ENCODE peak calls at places on chromosomes 7 and 10, in six cellular contexts. N, T, J, K, P and L are unnamed samples.

GRCh38 chr10:50470345-50470744 is 153.4 kb downstream of the SGMS1 start:
- DNase-seq in T (no peak), J (no peak), K (no peak), P (no peak), N (no peak), L (no peak)

GRCh38 chr10:109374215-109374614 is 549.1 kb downstream of the XPNPEP1 start:
- DNase-seq in T (no peak), J (no peak), K (peak), N (no peak), P (no peak), L (peak)

GRCh38 chr7:70133291-70133690 is 535.0 kb downstream of the AUTS2 start:
- DNase-seq in J (no peak), T (no peak), K (no peak), N (peak), P (no peak), L (no peak)

GRCh38 chr7:130899638-130900401 is 165.8 kb upstream of the KLF14 start:
- DNase-seq in T (no peak), P (no peak), J (peak), K (no peak), N (no peak), L (no peak)

GRCh38 chr7:36860679-36861078 is 136.4 kb upstream of the AOAH start:
- DNase-seq in N (no peak), J (no peak), T (no peak), K (no peak), P (no peak), L (no peak)

GRCh38 chr7:122692769-122693309 is 6.1 kb downstream of the RNF133 start:
- DNase-seq in K (no peak), T (no peak), P (no peak), J (no peak), N (no peak), L (no peak)

GRCh38 chr7:140360697-140361229 is 37.6 kb downstream of the SLC37A3 start:
- DNase-seq in J (no peak), T (no peak), K (no peak), P (no peak), N (no peak), L (no peak)

GRCh38 chr10:78069151-78069550 is 35.5 kb downstream of the RPS24 start:
- DNase-seq in J (no peak), N (no peak), T (no peak), K (no peak), P (no peak), L (no peak)

GRCh38 chr10:52318822-52319464 is 4.9 kb downstream of the DKK1 start:
- DNase-seq in J (no peak), P (no peak), N (no peak), T (no peak), K (peak), L (peak)
- H3K27ac ChIP-seq in J (no peak), P (no peak), N (no peak), T (no peak), K (peak), L (peak)

GRCh38 chr10:96720422-96721206 is at the start of gene PIK3AP1:
- DNase-seq in N (peak), T (peak), K (no peak), P (peak), J (peak), L (no peak)

GRCh38 chr10:96716396-96716795 is 3.9 kb downstream of the PIK3AP1 start:
- DNase-seq in K (no peak), T (no peak), J (no peak), N (no peak), P (no peak), L (no peak)

GRCh38 chr10:96719850-96720421 is 378 bp downstream of the PIK3AP1 start:
- DNase-seq in T (peak), P (peak), K (no peak), J (peak), N (peak), L (no peak)

GRCh38 chr10:96719205-96719604 is 1.1 kb downstream of the PIK3AP1 start:
- DNase-seq in N (no peak), P (no peak), J (no peak), T (no peak), K (no peak), L (no peak)

DNA sequence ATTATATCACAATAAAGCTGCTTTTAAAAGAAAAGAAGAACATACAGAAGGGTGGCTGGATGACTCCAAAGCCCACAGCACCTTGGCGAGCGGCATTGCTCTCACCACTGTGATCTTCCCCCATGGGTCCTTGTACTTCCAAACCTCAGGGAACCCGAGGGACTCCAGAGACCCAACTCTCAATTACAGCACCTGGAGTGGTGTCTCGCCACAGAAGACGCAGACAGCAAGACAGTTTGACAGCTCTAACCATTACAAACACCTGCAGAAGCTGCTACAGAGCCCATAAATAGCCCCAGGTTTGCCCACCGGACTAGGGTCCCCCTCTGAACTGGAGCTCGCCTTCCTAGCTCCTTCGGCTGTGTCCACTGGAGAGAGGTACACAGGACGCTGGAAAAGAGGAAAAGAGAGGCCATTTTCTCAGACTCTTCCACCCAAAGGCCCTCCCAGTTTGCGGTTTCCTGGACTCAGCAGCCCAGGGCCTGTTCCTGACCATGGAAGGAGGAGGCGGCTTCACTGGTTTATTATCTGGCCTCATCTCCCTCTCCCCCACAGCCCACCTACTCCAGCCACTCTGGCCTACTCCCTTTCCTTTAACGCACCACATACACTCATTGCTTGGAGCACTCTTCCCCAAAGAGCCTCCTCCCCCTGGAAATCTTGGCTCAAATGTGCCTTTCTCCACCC is 1.9 kb downstream of the PIK3AP1 start:
- DNase-seq in T (no peak), J (no peak), K (no peak), N (no peak), P (peak), L (no peak)
- H3K27ac ChIP-seq in T (no peak), J (peak), K (no peak), N (no peak), P (no peak), L (no peak)

GRCh38 chr10:79396587-79396986 is 48.8 kb downstream of the ZCCHC24 start:
- DNase-seq in J (no peak), N (no peak), T (no peak), P (no peak), K (no peak), L (no peak)

GRCh38 chr10:79399242-79399831 is 46.1 kb downstream of the ZCCHC24 start:
- DNase-seq in J (peak), P (peak), K (peak), N (peak), T (peak), L (peak)

GRCh38 chr10:79397051-79397450 is 48.4 kb downstream of the ZCCHC24 start:
- DNase-seq in T (no peak), J (no peak), K (no peak), N (no peak), P (no peak), L (no peak)

GRCh38 chr10:79398642-79399041 is 46.8 kb downstream of the ZCCHC24 start:
- DNase-seq in T (no peak), P (no peak), K (no peak), N (no peak), J (no peak), L (no peak)

GRCh38 chr10:79397575-79398303 is 47.7 kb downstream of the ZCCHC24 start:
- DNase-seq in P (no peak), J (no peak), T (no peak), K (peak), N (no peak), L (no peak)
- H3K27ac ChIP-seq in P (no peak), J (no peak), T (peak), K (peak), N (no peak), L (no peak)

DNA sequence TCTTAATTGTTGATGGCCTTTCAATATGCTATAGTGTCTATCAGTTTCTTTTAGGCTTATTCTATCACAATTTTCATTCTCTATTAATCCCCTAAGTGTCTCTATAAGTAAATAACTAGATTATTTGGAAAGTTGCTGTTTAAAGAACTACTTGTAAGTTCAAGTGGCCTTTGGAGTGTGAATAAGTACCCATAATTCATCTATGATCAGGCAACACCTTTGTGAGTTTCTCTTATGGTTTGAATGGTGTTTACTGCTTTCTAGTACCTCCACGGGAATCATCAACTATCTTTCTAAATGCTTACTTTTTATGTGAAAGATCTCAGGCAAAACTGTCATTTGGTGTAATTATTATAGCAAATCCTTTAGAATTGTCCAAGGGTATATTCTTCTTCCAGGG is 166.7 kb downstream of the POU6F2 start:
- DNase-seq in K (no peak), J (no peak), N (no peak), T (no peak), P (no peak), L (no peak)
- H3K27ac ChIP-seq in K (no peak), J (no peak), N (no peak), T (no peak), P (no peak), L (no peak)